ENCODE peak calls at places on chromosome 11, in four cellular contexts. T is nephron progenitor cell, I is heart right ventricle, X is GM04503. R is an unnamed sample.

GRCh38 chr11:17887779-17888178 is 125.1 kb downstream of the SERGEF start:
- DNase-seq in T (peak), I (no peak), X (no peak), R (no peak)

GRCh38 chr11:14904745-14905103 is 12.7 kb upstream of the CYP2R1 start:
- DNase-seq in T (peak), I (peak), X (no peak), R (no peak)

GRCh38 chr11:77071671-77072605 is 5.2 kb downstream of the CAPN5 start:
- DNase-seq in T (no peak), I (no peak), X (no peak), R (no peak)

GRCh38 chr11:82854242-82854641 is 46.0 kb downstream of the PRCP start:
- DNase-seq in T (no peak), I (no peak), X (no peak), R (no peak)

GRCh38 chr11:65426839-65427690 is 4.5 kb downstream of the NEAT1 start:
- DNase-seq in T (no peak), I (no peak), X (peak), R (no peak)

GRCh38 chr11:114131366-114131963 is 72.0 kb downstream of the ZBTB16 start:
- DNase-seq in T (no peak), I (no peak), X (no peak), R (no peak)

GRCh38 chr11:33932721-33933120 is 40.8 kb upstream of the LMO2 start:
- DNase-seq in T (no peak), I (no peak), X (no peak), R (no peak)

GRCh38 chr11:14127679-14128078 is 165.2 kb downstream of the SPON1 start:
- DNase-seq in T (no peak), I (no peak), X (no peak), R (no peak)

GRCh38 chr11:32121012-32121411 is 30.1 kb downstream of the RCN1 start:
- DNase-seq in T (no peak), I (no peak), X (no peak), R (no peak)

GRCh38 chr11:102112654-102112926 is 2.3 kb downstream of the YAP1 start:
- DNase-seq in T (no peak), I (no peak), X (no peak), R (no peak)

GRCh38 chr11:60831501-60832079 is 10.3 kb upstream of the CCDC86 start:
- DNase-seq in T (no peak), I (no peak), X (peak), R (no peak)

GRCh38 chr11:20027546-20028014 is 132.7 kb downstream of the DBX1 start:
- DNase-seq in T (no peak), I (no peak), X (no peak), R (no peak)

GRCh38 chr11:74949748-74950127 is 672 bp downstream of the SPCS2 start:
- DNase-seq in T (no peak), I (no peak), X (no peak), R (no peak)

GRCh38 chr11:72553748-72554147 is 119.4 kb upstream of the CLPB start:
- DNase-seq in T (no peak), I (no peak), X (no peak), R (no peak)

GRCh38 chr11:134332189-134332631 is 422 bp downstream of the GLB1L2 start:
- DNase-seq in T (peak), I (no peak), X (no peak), R (no peak)

GRCh38 chr11:3732671-3733070 is 61.5 kb upstream of the CHRNA10 start:
- DNase-seq in T (no peak), I (no peak), X (no peak), R (no peak)

GRCh38 chr11:115503083-115503885 is 931 bp downstream of the CADM1 start:
- DNase-seq in T (peak), I (peak), X (no peak), R (no peak)

GRCh38 chr11:4433852-4434251 is 15.2 kb upstream of the OR52K2 start:
- DNase-seq in T (no peak), I (no peak), X (no peak), R (no peak)